ENCODE peak calls at places on chromosome 12, in five cellular contexts. T, D, K, E and O are unnamed samples. For H3K27me3, the result is how much of the 10 kb centered on the place peaks cover.

GRCh38 chr12:124684496-124684895 is 117.1 kb upstream of the NCOR2 start:
- DNase-seq in T (no peak), D (no peak), K (no peak), E (no peak), O (no peak)

GRCh38 chr12:104064842-104065441 is 611 bp downstream of the HCFC2 start:
- DNase-seq in T (no peak), D (no peak), K (no peak), E (peak), O (no peak)

GRCh38 chr12:116604151-116604550 is 45.0 kb downstream of the MAP1LC3B2 start:
- DNase-seq in T (no peak), D (no peak), K (peak), E (no peak), O (no peak)

GRCh38 chr12:87305481-87305880 is 723.7 kb downstream of the C12orf50 start:
- DNase-seq in T (no peak), D (no peak), K (no peak), E (no peak), O (no peak)

GRCh38 chr12:12450043-12450451 is 93.2 kb downstream of the BORCS5 start:
- DNase-seq in T (no peak), D (no peak), K (no peak), E (no peak), O (no peak)

GRCh38 chr12:64716373-64716772 is 42.8 kb downstream of the GNS start:
- DNase-seq in T (no peak), D (no peak), K (no peak), E (no peak), O (no peak)

GRCh38 chr12:56119361-56119796 is 1.3 kb downstream of the ZC3H10 start:
- DNase-seq in T (peak), D (peak), K (peak), E (peak), O (no peak)

GRCh38 chr12:5745251-5745888 is 199.7 kb downstream of the ANO2 start:
- DNase-seq in T (peak), D (no peak), K (no peak), E (peak), O (no peak)

GRCh38 chr12:4383304-4383865 is 3.9 kb upstream of the FGF23 start:
- DNase-seq in T (no peak), D (no peak), K (no peak), E (no peak), O (no peak)

GRCh38 chr12:100574262-100575074 is 984 bp downstream of the GAS2L3 start:
- DNase-seq in T (peak), D (no peak), K (no peak), E (peak), O (no peak)

GRCh38 chr12:94954029-94954685 is 49.3 kb downstream of the NDUFA12 start:
- DNase-seq in T (no peak), D (no peak), K (no peak), E (no peak), O (no peak)

GRCh38 chr12:54139030-54139429 is 49.8 kb downstream of the SMUG1 start:
- DNase-seq in T (no peak), D (no peak), K (no peak), E (no peak), O (no peak)

GRCh38 chr12:104852102-104852501 is 106.0 kb downstream of the SLC41A2 start:
- DNase-seq in T (no peak), D (no peak), K (no peak), E (no peak), O (no peak)

GRCh38 chr12:52980773-52981423 is 25.4 kb upstream of the EIF4B start:
- DNase-seq in T (peak), D (peak), K (peak), E (peak), O (no peak)

GRCh38 chr12:117342247-117342646 is 19.2 kb downstream of the NOS1 start:
- DNase-seq in T (no peak), D (no peak), K (no peak), E (no peak), O (no peak)

GRCh38 chr12:64390275-64390851 is at the start of gene C12orf56:
- DNase-seq in T (no peak), D (no peak), K (no peak), E (no peak), O (peak)

GRCh38 chr12:51972849-51973273 is 21.4 kb downstream of the ACVR1B start:
- DNase-seq in T (no peak), D (peak), K (peak), E (peak), O (no peak)

GRCh38 chr12:51973560-51973959 is 22.1 kb downstream of the ACVR1B start:
- DNase-seq in T (no peak), D (peak), K (no peak), E (no peak), O (no peak)

GRCh38 chr12:51975196-51975595 is 23.7 kb downstream of the ACVR1B start:
- DNase-seq in T (no peak), D (peak), K (no peak), E (no peak), O (no peak)

GRCh38 chr12:51976376-51977160 is 25.1 kb downstream of the ACVR1B start:
- DNase-seq in T (no peak), D (peak), K (no peak), E (no peak), O (no peak)

DNA sequence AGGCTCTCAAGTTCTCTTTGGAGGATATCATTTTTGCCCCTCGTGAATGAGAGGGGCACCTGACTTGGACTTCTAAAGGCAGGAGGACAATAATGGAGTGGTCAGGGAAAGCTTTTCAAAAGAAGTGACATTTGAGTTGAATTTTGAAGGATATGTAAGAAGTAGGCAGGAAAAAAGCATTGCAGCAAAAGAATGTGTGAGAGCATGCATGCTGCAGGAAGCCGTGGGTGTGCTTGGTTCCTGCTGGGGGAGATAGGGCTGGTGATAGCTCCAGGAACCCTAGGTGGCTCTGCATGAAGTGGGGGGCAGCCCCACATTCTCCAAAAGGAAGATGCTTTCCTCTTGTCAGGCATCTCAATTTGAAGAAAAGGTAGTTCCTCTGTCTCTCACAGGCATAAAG is 23.1 kb downstream of the ACVR1B start:
- DNase-seq in T (no peak), D (peak), K (no peak), E (no peak), O (no peak)
- H3K4me3 ChIP-seq in T (no peak), D (no peak), K (no peak), E (no peak), O (no peak)

GRCh38 chr12:132606466-132606865 is 3.9 kb downstream of the LRCOL1 start:
- DNase-seq in T (no peak), D (no peak), K (no peak), E (no peak), O (no peak)
- H3K27me3 ChIP-seq in T (under half), D (half or more), K (under half), E (half or more), O (under half)

GRCh38 chr12:30440826-30441602 is 254.7 kb downstream of the IPO8 start:
- DNase-seq in T (no peak), D (no peak), K (no peak), E (no peak), O (no peak)
- TF ChIP-seq CTCF in T (peak), D (no peak), K (no peak), E (peak), O (no peak)

GRCh38 chr12:26740348-26740747 is 92.6 kb downstream of the ITPR2 start:
- DNase-seq in T (no peak), D (no peak), K (no peak), E (no peak), O (no peak)

GRCh38 chr12:26744042-26744626 is 88.9 kb downstream of the ITPR2 start:
- DNase-seq in T (no peak), D (no peak), K (no peak), E (no peak), O (no peak)

GRCh38 chr12:26740991-26741390 is 92.0 kb downstream of the ITPR2 start:
- DNase-seq in T (no peak), D (no peak), K (no peak), E (no peak), O (no peak)

GRCh38 chr12:26744697-26745440 is 88.1 kb downstream of the ITPR2 start:
- DNase-seq in T (no peak), D (no peak), K (no peak), E (no peak), O (no peak)

GRCh38 chr12:26741828-26742227 is 91.2 kb downstream of the ITPR2 start:
- DNase-seq in T (no peak), D (no peak), K (no peak), E (no peak), O (no peak)
- H3K4me3 ChIP-seq in T (no peak), D (no peak), K (no peak), E (no peak), O (no peak)

GRCh38 chr12:2493086-2493485 is 301.7 kb upstream of the FKBP4 start:
- DNase-seq in T (no peak), D (no peak), K (no peak), E (no peak), O (no peak)
- H3K27me3 ChIP-seq in T (under half), D (under half), K (under half), E (under half), O (under half)

GRCh38 chr12:106127289-106128126 is 11.2 kb downstream of the NUAK1 start:
- DNase-seq in T (no peak), D (no peak), K (peak), E (no peak), O (no peak)
- TF ChIP-seq CTCF in T (no peak), D (no peak), K (no peak), E (no peak), O (no peak)